ENCODE peak calls at places on chromosomes 13 and 19, in seven cellular contexts. One of them, this sample, is unnamed.

GRCh38 chr13:102128216-102128800 is 273.5 kb downstream of the FGF14 start:
- DNase-seq in kidney tubule cell: peak; percentile 90
- DNase-seq in lower leg skin: peak; percentile 39
- DNase-seq in stimulated activated CD8-positive, alpha-beta memory T cell treated with anti-CD3 and anti-CD28 coated beads, Interleukin-15, amount 100 ng/mL, for 1 hour: no peak
- DNase-seq in effector memory CD8-positive, alpha-beta T cell: no peak
- DNase-seq in CD8-positive, alpha-beta T cell: no peak
- DNase-seq in activated naive CD8-positive, alpha-beta T cell treated with anti-CD3 and anti-CD28 coated beads, Interleukin-2, amount 50 U/mL, for 24 hours: no peak
- DNase-seq in this sample: no peak

GRCh38 chr19:11578342-11579142 is 1.1 kb upstream of the ACP5 start:
- DNase-seq in kidney tubule cell: no peak
- DNase-seq in lower leg skin: peak; percentile 53
- DNase-seq in stimulated activated CD8-positive, alpha-beta memory T cell treated with anti-CD3 and anti-CD28 coated beads, Interleukin-15, amount 100 ng/mL, for 1 hour: no peak
- DNase-seq in effector memory CD8-positive, alpha-beta T cell: peak; percentile 9
- DNase-seq in CD8-positive, alpha-beta T cell: peak; percentile 23
- DNase-seq in activated naive CD8-positive, alpha-beta T cell treated with anti-CD3 and anti-CD28 coated beads, Interleukin-2, amount 50 U/mL, for 24 hours: peak; percentile 42
- DNase-seq in this sample: no peak

GRCh38 chr19:2282062-2282861 is at the start of gene PEAK3:
- DNase-seq in kidney tubule cell: peak; percentile 39
- DNase-seq in lower leg skin: peak; percentile 66
- DNase-seq in stimulated activated CD8-positive, alpha-beta memory T cell treated with anti-CD3 and anti-CD28 coated beads, Interleukin-15, amount 100 ng/mL, for 1 hour: no peak
- DNase-seq in effector memory CD8-positive, alpha-beta T cell: peak; percentile 45
- DNase-seq in CD8-positive, alpha-beta T cell: peak; percentile 36
- DNase-seq in activated naive CD8-positive, alpha-beta T cell treated with anti-CD3 and anti-CD28 coated beads, Interleukin-2, amount 50 U/mL, for 24 hours: peak; percentile 53
- DNase-seq in this sample: peak; percentile 50

GRCh38 chr19:6551607-6552450 is 21.0 kb downstream of the TNFSF9 start:
- DNase-seq in kidney tubule cell: no peak
- DNase-seq in lower leg skin: no peak
- DNase-seq in stimulated activated CD8-positive, alpha-beta memory T cell treated with anti-CD3 and anti-CD28 coated beads, Interleukin-15, amount 100 ng/mL, for 1 hour: peak; percentile 41
- DNase-seq in effector memory CD8-positive, alpha-beta T cell: peak; percentile 67
- DNase-seq in CD8-positive, alpha-beta T cell: peak; percentile 65
- DNase-seq in activated naive CD8-positive, alpha-beta T cell treated with anti-CD3 and anti-CD28 coated beads, Interleukin-2, amount 50 U/mL, for 24 hours: peak; percentile 78
- DNase-seq in this sample: no peak

GRCh38 chr13:21979156-21979819 is 308.4 kb downstream of the FGF9 start:
- DNase-seq in kidney tubule cell: no peak
- DNase-seq in lower leg skin: no peak
- DNase-seq in stimulated activated CD8-positive, alpha-beta memory T cell treated with anti-CD3 and anti-CD28 coated beads, Interleukin-15, amount 100 ng/mL, for 1 hour: no peak
- DNase-seq in effector memory CD8-positive, alpha-beta T cell: no peak
- DNase-seq in CD8-positive, alpha-beta T cell: no peak
- DNase-seq in activated naive CD8-positive, alpha-beta T cell treated with anti-CD3 and anti-CD28 coated beads, Interleukin-2, amount 50 U/mL, for 24 hours: no peak
- DNase-seq in this sample: no peak

GRCh38 chr19:29967623-29968022 is 25.6 kb downstream of the URI1 start:
- DNase-seq in kidney tubule cell: no peak
- DNase-seq in lower leg skin: no peak
- DNase-seq in stimulated activated CD8-positive, alpha-beta memory T cell treated with anti-CD3 and anti-CD28 coated beads, Interleukin-15, amount 100 ng/mL, for 1 hour: no peak
- DNase-seq in effector memory CD8-positive, alpha-beta T cell: no peak
- DNase-seq in CD8-positive, alpha-beta T cell: no peak
- DNase-seq in activated naive CD8-positive, alpha-beta T cell treated with anti-CD3 and anti-CD28 coated beads, Interleukin-2, amount 50 U/mL, for 24 hours: no peak
- DNase-seq in this sample: no peak

GRCh38 chr13:69243366-69243765 is 864.3 kb upstream of the ATXN8OS start:
- DNase-seq in kidney tubule cell: peak; percentile 50
- DNase-seq in lower leg skin: no peak
- DNase-seq in stimulated activated CD8-positive, alpha-beta memory T cell treated with anti-CD3 and anti-CD28 coated beads, Interleukin-15, amount 100 ng/mL, for 1 hour: no peak
- DNase-seq in effector memory CD8-positive, alpha-beta T cell: no peak
- DNase-seq in CD8-positive, alpha-beta T cell: no peak
- DNase-seq in activated naive CD8-positive, alpha-beta T cell treated with anti-CD3 and anti-CD28 coated beads, Interleukin-2, amount 50 U/mL, for 24 hours: no peak
- DNase-seq in this sample: no peak

GRCh38 chr19:12224676-12225075 is 61.8 kb downstream of the ZNF136 start:
- DNase-seq in kidney tubule cell: peak; percentile 39
- DNase-seq in lower leg skin: no peak
- DNase-seq in stimulated activated CD8-positive, alpha-beta memory T cell treated with anti-CD3 and anti-CD28 coated beads, Interleukin-15, amount 100 ng/mL, for 1 hour: no peak
- DNase-seq in effector memory CD8-positive, alpha-beta T cell: no peak
- DNase-seq in CD8-positive, alpha-beta T cell: no peak
- DNase-seq in activated naive CD8-positive, alpha-beta T cell treated with anti-CD3 and anti-CD28 coated beads, Interleukin-2, amount 50 U/mL, for 24 hours: no peak
- DNase-seq in this sample: no peak

GRCh38 chr13:35923347-35923746 is 207.8 kb downstream of the DCLK1 start:
- DNase-seq in kidney tubule cell: peak; percentile 92
- DNase-seq in lower leg skin: no peak
- DNase-seq in stimulated activated CD8-positive, alpha-beta memory T cell treated with anti-CD3 and anti-CD28 coated beads, Interleukin-15, amount 100 ng/mL, for 1 hour: no peak
- DNase-seq in effector memory CD8-positive, alpha-beta T cell: no peak
- DNase-seq in CD8-positive, alpha-beta T cell: no peak
- DNase-seq in activated naive CD8-positive, alpha-beta T cell treated with anti-CD3 and anti-CD28 coated beads, Interleukin-2, amount 50 U/mL, for 24 hours: no peak
- DNase-seq in this sample: no peak

GRCh38 chr19:58181902-58182576 is 822 bp upstream of the ZNF274 start:
- DNase-seq in kidney tubule cell: peak; percentile 31
- DNase-seq in lower leg skin: peak; percentile 29
- DNase-seq in stimulated activated CD8-positive, alpha-beta memory T cell treated with anti-CD3 and anti-CD28 coated beads, Interleukin-15, amount 100 ng/mL, for 1 hour: peak; percentile 31
- DNase-seq in effector memory CD8-positive, alpha-beta T cell: peak; percentile 47
- DNase-seq in CD8-positive, alpha-beta T cell: peak; percentile 33
- DNase-seq in activated naive CD8-positive, alpha-beta T cell treated with anti-CD3 and anti-CD28 coated beads, Interleukin-2, amount 50 U/mL, for 24 hours: peak; percentile 71
- DNase-seq in this sample: no peak

GRCh38 chr13:33087091-33087490 is 70.9 kb downstream of the KL start:
- DNase-seq in kidney tubule cell: no peak
- DNase-seq in lower leg skin: no peak
- DNase-seq in stimulated activated CD8-positive, alpha-beta memory T cell treated with anti-CD3 and anti-CD28 coated beads, Interleukin-15, amount 100 ng/mL, for 1 hour: no peak
- DNase-seq in effector memory CD8-positive, alpha-beta T cell: no peak
- DNase-seq in CD8-positive, alpha-beta T cell: no peak
- DNase-seq in activated naive CD8-positive, alpha-beta T cell treated with anti-CD3 and anti-CD28 coated beads, Interleukin-2, amount 50 U/mL, for 24 hours: no peak
- DNase-seq in this sample: no peak

GRCh38 chr19:29393915-29394460 is 131.8 kb upstream of the VSTM2B start:
- DNase-seq in kidney tubule cell: no peak
- DNase-seq in lower leg skin: no peak
- DNase-seq in stimulated activated CD8-positive, alpha-beta memory T cell treated with anti-CD3 and anti-CD28 coated beads, Interleukin-15, amount 100 ng/mL, for 1 hour: no peak
- DNase-seq in effector memory CD8-positive, alpha-beta T cell: no peak
- DNase-seq in CD8-positive, alpha-beta T cell: no peak
- DNase-seq in activated naive CD8-positive, alpha-beta T cell treated with anti-CD3 and anti-CD28 coated beads, Interleukin-2, amount 50 U/mL, for 24 hours: no peak
- DNase-seq in this sample: no peak

This sample was measured in RWPE2.